ENCODE peak calls at places on chromosome 10, in five cellular contexts. A is ACHN; B is amniotic epithelial cell; I is activated gamma-delta T cell treated with anti-CD3 and anti-CD28 coated beads, Interleukin-2, amount 50 U/mL, for 16 hours; Y is H9. H is an unnamed sample.

GRCh38 chr10:17199351-17199804 is 2.1 kb downstream of the TRDMT1 start:
- DNase-seq in B (peak; percentile 71), I (no peak), A (no peak), Y (no peak), H (peak; percentile 74)

GRCh38 chr10:100705139-100705538 is 40.2 kb upstream of the PAX2 start:
- DNase-seq in I (no peak), Y (no peak), B (no peak), A (peak; percentile 35), H (no peak)

GRCh38 chr10:48495282-48496045 is 109.4 kb downstream of the ARHGAP22 start:
- DNase-seq in I (no peak), B (no peak), Y (no peak), A (no peak), H (no peak)

GRCh38 chr10:77240042-77240619 is 397.5 kb downstream of the KCNMA1 start:
- DNase-seq in I (no peak), Y (no peak), A (no peak), B (no peak), H (no peak)

GRCh38 chr10:97596101-97597055 is 6.9 kb downstream of the C10orf62 start:
- DNase-seq in Y (no peak), A (peak; percentile 89), I (no peak), B (peak; percentile 61), H (peak; percentile 87)

GRCh38 chr10:10785627-10786333 is 231.9 kb upstream of the CELF2 start:
- DNase-seq in B (peak; percentile 81), I (no peak), A (peak; percentile 60), Y (no peak), H (peak; percentile 79)

GRCh38 chr10:78044699-78045098 is 11.0 kb downstream of the RPS24 start:
- DNase-seq in Y (no peak), A (no peak), B (peak; percentile 21), I (no peak), H (peak; percentile 28)

GRCh38 chr10:133379152-133379800 is at the start of gene PAOX:
- DNase-seq in Y (peak; percentile 62), I (no peak), B (peak; percentile 51), A (peak; percentile 66), H (peak; percentile 59)

GRCh38 chr10:74227697-74228424 is 76.8 kb downstream of the ADK start:
- DNase-seq in A (no peak), Y (no peak), I (no peak), B (peak; percentile 88), H (peak; percentile 79)

GRCh38 chr10:95183451-95184230 is 10.4 kb upstream of the ACSM6 start:
- DNase-seq in A (peak; percentile 90), Y (peak; percentile 92), I (peak; percentile 60), B (peak; percentile 65), H (peak; percentile 85)

GRCh38 chr10:79336739-79337138 is 10.5 kb upstream of the PPIF start:
- DNase-seq in A (no peak), Y (peak; percentile 50), I (no peak), B (no peak), H (no peak)

GRCh38 chr10:1461016-1461415 is 276.3 kb downstream of the ADARB2 start:
- DNase-seq in Y (no peak), I (no peak), A (no peak), B (no peak), H (no peak)

GRCh38 chr10:110077436-110078120 is 69.8 kb downstream of the ADD3 start:
- DNase-seq in I (no peak), B (peak; percentile 43), A (no peak), Y (no peak), H (peak; percentile 79)

GRCh38 chr10:91190876-91191580 is 29.4 kb upstream of the PCGF5 start:
- DNase-seq in B (peak; percentile 58), I (no peak), A (no peak), Y (no peak), H (peak; percentile 62)

GRCh38 chr10:124913167-124913566 is 28.8 kb upstream of the ZRANB1 start:
- DNase-seq in I (no peak), Y (no peak), B (no peak), A (no peak), H (no peak)

GRCh38 chr10:122044713-122045112 is 55.8 kb downstream of the TACC2 start:
- DNase-seq in A (no peak), Y (no peak), I (no peak), B (no peak), H (peak; percentile 55)

GRCh38 chr10:90738885-90739284 is 119.0 kb downstream of the HTR7 start:
- DNase-seq in Y (no peak), A (no peak), I (no peak), B (peak; percentile 57), H (no peak)

GRCh38 chr10:59175538-59176240 is 754 bp upstream of the PHYHIPL start:
- DNase-seq in B (no peak), I (no peak), A (no peak), Y (peak; percentile 38), H (no peak)

GRCh38 chr10:17214991-17215781 is 12.9 kb upstream of the VIM start:
- DNase-seq in B (peak; percentile 75), I (no peak), A (peak; percentile 73), Y (no peak), H (peak; percentile 98)

GRCh38 chr10:132364594-132364970 is 32.4 kb upstream of the PWWP2B start:
- DNase-seq in Y (no peak), A (no peak), I (peak; percentile 19), B (peak; percentile 36), H (no peak)